ENCODE peak calls at places on chromosomes 13 and 19, in eight cellular contexts. J, Z, R, W, I, P, Y and N are unnamed samples.

GRCh38 chr19:41917676-41918075 is 10.6 kb downstream of the ERFL start:
- ATAC-seq in Y (no peak), W (no peak), Z (no peak), I (no peak), R (no peak), J (no peak), P (no peak), N (no peak)

GRCh38 chr13:107020393-107020792 is 452.5 kb upstream of the ARGLU1 start:
- ATAC-seq in J (no peak), P (no peak), Y (no peak), R (no peak), I (no peak), Z (no peak), W (no peak), N (no peak)

GRCh38 chr13:73825143-73825542 is 309.1 kb downstream of the KLF12 start:
- ATAC-seq in J (no peak), P (no peak), Y (no peak), W (no peak), Z (no peak), I (no peak), R (no peak), N (no peak)

GRCh38 chr13:59658736-59659330 is 504.9 kb downstream of the DIAPH3 start:
- ATAC-seq in W (no peak), I (peak; percentile 60), P (no peak), R (no peak), Z (no peak), J (no peak), Y (no peak), N (no peak)

GRCh38 chr19:55913643-55914268 is 18.4 kb downstream of the NLRP13 start:
- ATAC-seq in Y (no peak), R (no peak), W (no peak), J (no peak), P (peak; percentile 92), Z (no peak), I (no peak), N (no peak)

GRCh38 chr13:97266734-97267417 is 44.7 kb downstream of the MBNL2 start:
- ATAC-seq in Y (no peak), R (no peak), W (peak; percentile 71), J (no peak), I (no peak), Z (no peak), P (peak; percentile 43), N (no peak)

GRCh38 chr13:39481493-39481892 is 121.5 kb downstream of the LHFPL6 start:
- ATAC-seq in I (peak; percentile 56), W (no peak), R (no peak), J (no peak), Y (no peak), P (no peak), Z (no peak), N (no peak)

GRCh38 chr19:49920624-49921363 is 8.2 kb upstream of the ATF5 start:
- ATAC-seq in I (no peak), Y (no peak), P (no peak), Z (no peak), J (no peak), W (no peak), R (no peak), N (no peak)

GRCh38 chr13:54486421-54487166 is 1458.0 kb downstream of the OLFM4 start:
- ATAC-seq in P (no peak), Z (no peak), W (no peak), R (no peak), I (no peak), J (no peak), Y (no peak), N (no peak)

GRCh38 chr19:18522124-18522861 is 423 bp upstream of the ELL start:
- ATAC-seq in W (peak; percentile 90), R (peak; percentile 73), J (peak; percentile 84), I (peak; percentile 95), Z (peak; percentile 88), Y (peak; percentile 89), P (peak; percentile 89), N (peak; percentile 93)

GRCh38 chr19:18521692-18522123 is at the start of gene ELL:
- ATAC-seq in J (no peak), W (peak; percentile 0), Y (peak; percentile 1), P (peak; percentile 1), Z (peak; percentile 26), R (peak; percentile 2), I (no peak), N (peak; percentile 0)

GRCh38 chr19:18520848-18521691 is 800 bp downstream of the ELL start:
- ATAC-seq in Y (no peak), J (no peak), I (no peak), W (no peak), Z (no peak), P (no peak), R (no peak), N (no peak)

GRCh38 chr19:18518639-18519038 is 3.2 kb downstream of the ELL start:
- ATAC-seq in P (no peak), I (no peak), Z (no peak), R (no peak), J (no peak), W (no peak), Y (no peak), N (no peak)

DNA sequence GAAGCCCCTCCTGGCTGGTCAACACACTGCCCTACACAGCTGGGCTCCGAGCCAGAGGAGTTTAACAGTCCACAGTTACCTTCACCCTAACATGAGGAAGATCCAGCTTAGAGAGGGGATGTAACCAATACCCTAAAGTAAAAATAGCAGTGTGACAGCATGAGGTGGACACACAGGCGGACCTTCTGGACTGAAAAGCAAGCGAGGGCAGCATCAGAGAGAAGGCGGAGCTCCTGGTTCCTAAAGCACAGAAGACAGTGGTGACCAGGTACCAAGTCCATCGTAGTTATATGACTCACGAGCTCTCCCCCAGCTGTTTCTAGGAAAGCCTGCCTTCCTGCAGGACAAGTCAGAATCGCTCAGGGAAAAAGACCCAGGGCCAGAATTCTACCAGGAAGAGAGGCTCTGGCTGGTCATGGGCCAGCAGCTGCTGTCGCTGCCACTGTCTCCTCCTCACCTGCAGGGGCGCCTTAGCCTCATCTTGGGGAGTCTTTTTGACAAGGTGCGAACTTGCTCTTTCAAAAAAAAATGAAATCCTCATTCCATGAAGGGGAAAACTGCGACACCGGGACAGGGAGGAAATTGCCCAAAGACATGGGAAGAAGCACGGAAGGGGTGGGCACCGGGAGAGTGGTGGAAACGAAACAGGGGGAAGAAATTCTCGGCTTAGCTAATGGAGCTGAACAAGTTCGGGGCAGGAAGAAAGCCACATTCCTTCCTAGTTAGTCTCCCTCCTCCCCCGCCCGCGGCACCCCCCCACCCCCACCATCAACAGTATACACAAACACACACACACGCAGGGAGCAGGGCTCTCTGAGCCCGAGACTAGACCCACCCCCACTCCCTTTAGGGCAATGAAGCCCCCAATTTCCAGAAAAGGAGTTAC is 1.7 kb downstream of the ELL start:
- ATAC-seq in W (peak; percentile 14), R (peak; percentile 69), Z (peak; percentile 55), J (peak; percentile 37), P (peak; percentile 34), Y (peak; percentile 33), I (no peak), N (no peak)
- TF ChIP-seq CTCF in W (peak; percentile 58), R (peak; percentile 60), Z (peak; percentile 51), J (peak; percentile 63), P (peak; percentile 91), Y (peak; percentile 33), I (peak; percentile 63), N (peak; percentile 66)

GRCh38 chr13:30113983-30114491 is 193.3 kb downstream of the KATNAL1 start:
- ATAC-seq in I (no peak), W (no peak), J (peak; percentile 3), R (no peak), Y (peak; percentile 7), P (no peak), Z (peak; percentile 4), N (no peak)
- H3K4me3 ChIP-seq in I (peak overlapping the region; percentile 70), W (no peak overlapping the region), J (peak overlapping the region; percentile 67), R (peak overlapping the region; percentile 68), Y (no peak overlapping the region), P (peak overlapping the region; percentile 43), Z (peak overlapping the region; percentile 65), N (no peak overlapping the region)

DNA sequence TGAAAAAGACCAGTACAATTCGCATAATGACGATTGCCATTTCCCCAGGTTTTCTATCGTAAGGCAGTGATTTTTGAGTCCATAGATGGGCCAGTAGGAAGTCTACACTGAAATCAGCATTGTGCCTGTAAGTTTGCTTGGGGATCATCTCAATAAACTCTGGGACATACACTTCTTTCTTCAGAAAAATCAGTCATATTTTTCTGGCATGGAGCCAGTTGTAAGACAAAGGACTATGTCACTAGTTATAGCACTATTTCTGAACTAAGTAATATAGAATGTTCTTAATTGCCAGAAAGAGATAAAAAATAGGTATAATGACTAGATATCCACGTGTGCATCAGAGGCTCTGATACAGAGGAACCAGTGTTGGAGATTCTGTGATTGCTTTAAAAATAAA is 243.5 kb downstream of the LMO7 start:
- ATAC-seq in Z (no peak), R (no peak), I (no peak), W (no peak), J (no peak), Y (no peak), P (no peak), N (no peak)
- TF ChIP-seq POLR2A in Z (no peak), R (no peak), I (no peak), W (no peak), J (no peak), Y (no peak), P (no peak), N (no peak)

GRCh38 chr19:54233941-54234340 is 8.6 kb downstream of the LILRA6 start:
- ATAC-seq in Y (no peak), I (no peak), R (no peak), W (no peak), P (no peak), Z (no peak), J (no peak), N (no peak)

GRCh38 chr19:54230031-54230430 is 7.2 kb upstream of the LILRB3 start:
- ATAC-seq in R (no peak), P (no peak), I (no peak), W (no peak), Y (no peak), Z (no peak), J (no peak), N (no peak)

GRCh38 chr19:54232552-54232934 is 9.7 kb upstream of the LILRB3 start:
- ATAC-seq in R (no peak), I (no peak), Y (no peak), Z (no peak), W (no peak), J (no peak), P (no peak), N (no peak)

GRCh38 chr19:54229146-54229545 is 6.3 kb upstream of the LILRB3 start:
- ATAC-seq in Z (no peak), Y (no peak), J (no peak), P (no peak), W (no peak), I (no peak), R (no peak), N (no peak)

DNA sequence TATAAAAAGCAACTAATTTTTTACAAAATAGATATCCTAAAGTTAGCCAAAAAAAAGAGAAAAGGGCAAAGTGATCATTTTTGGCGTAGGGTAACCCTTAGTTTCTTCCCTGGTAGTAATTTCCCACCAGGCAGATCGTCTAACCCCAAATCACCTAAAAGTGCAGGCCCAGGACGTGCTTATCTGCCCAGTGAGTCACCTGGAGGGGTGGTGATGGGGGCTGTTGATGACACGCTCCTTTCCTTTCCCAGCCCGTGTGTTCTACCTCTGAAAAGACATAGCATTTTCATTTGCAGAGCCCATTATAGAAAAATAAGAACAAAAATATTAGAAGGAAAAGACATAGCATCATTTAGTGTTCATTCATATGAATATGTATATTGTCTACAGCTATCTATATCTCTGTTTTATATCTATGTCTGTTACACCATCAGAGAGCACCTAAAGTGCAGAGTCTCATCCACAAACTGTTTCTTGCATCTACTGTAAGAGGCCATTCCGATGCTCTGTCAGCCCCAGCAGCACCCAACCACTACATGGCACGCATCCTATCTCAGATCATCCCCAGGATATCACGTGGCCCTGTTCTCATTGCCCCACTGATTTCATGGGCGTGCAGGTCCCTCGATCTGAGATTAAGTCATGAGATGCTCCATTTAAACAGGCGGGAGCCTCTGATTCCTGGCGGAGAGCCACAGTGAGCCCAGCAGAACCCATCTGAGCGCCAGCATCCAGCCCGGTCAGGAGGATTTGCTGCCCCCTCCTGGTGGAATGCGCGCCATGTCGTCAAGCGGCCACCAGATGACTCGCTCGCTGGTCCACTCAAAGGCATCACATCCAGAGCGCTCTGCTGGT is 8.5 kb upstream of the LILRB3 start:
- ATAC-seq in W (peak; percentile 100), J (peak; percentile 100), P (peak; percentile 97), I (peak; percentile 94), R (peak; percentile 85), Z (peak; percentile 98), Y (peak; percentile 98), N (peak; percentile 91)
- TF ChIP-seq CTCF in W (peak; percentile 96), J (peak; percentile 97), P (peak; percentile 100), I (peak; percentile 87), R (peak; percentile 84), Z (peak; percentile 92), Y (peak; percentile 83), N (peak; percentile 91)